ENCODE peak calls at places on chromosomes 11 and 22, in eight cellular contexts. M is upper lobe of left lung, J is transverse colon, S is sigmoid colon, P is breast epithelium, B is stomach, X is endothelial cell of umbilical vein, K is suprapubic skin. W is an unnamed sample.

GRCh38 chr22:38751422-38752346 is 4.1 kb downstream of the SUN2 start:
- DNase-seq in K (no peak), J (peak), X (no peak), S (no peak), P (peak), M (peak), B (peak), W (peak)

GRCh38 chr22:43570531-43571144 is 158.8 kb downstream of the MPPED1 start:
- DNase-seq in K (no peak), S (no peak), B (no peak), J (no peak), M (no peak), X (no peak), P (no peak), W (no peak)

GRCh38 chr11:69599502-69599901 is 41.5 kb upstream of the CCND1 start:
- DNase-seq in X (no peak), M (no peak), S (no peak), J (no peak), B (no peak), K (no peak), P (no peak), W (no peak)

GRCh38 chr22:41216984-41217383 is 11.9 kb downstream of the L3MBTL2 start:
- DNase-seq in K (no peak), S (peak), M (peak), B (no peak), X (no peak), J (no peak), P (no peak), W (no peak)

GRCh38 chr11:66323684-66324083 is 6.8 kb upstream of the CD248 start:
- DNase-seq in P (no peak), B (no peak), K (no peak), X (no peak), M (no peak), J (no peak), S (no peak), W (no peak)

GRCh38 chr11:86116386-86116726 is 47.5 kb upstream of the PICALM start:
- DNase-seq in J (no peak), X (no peak), P (no peak), B (no peak), K (no peak), S (no peak), M (no peak), W (peak)

GRCh38 chr11:3934658-3935057 is 79.2 kb downstream of the STIM1 start:
- DNase-seq in S (no peak), X (no peak), J (no peak), P (peak), K (no peak), B (no peak), M (no peak), W (no peak)

GRCh38 chr11:72753341-72754148 is 1.3 kb upstream of the ARAP1 start:
- DNase-seq in X (no peak), K (no peak), P (no peak), B (no peak), S (no peak), J (no peak), M (no peak), W (no peak)

GRCh38 chr22:23673826-23674690 is 16.8 kb upstream of the RGL4 start:
- DNase-seq in P (no peak), S (peak), M (no peak), J (no peak), B (no peak), K (no peak), X (no peak), W (no peak)

GRCh38 chr22:30572840-30573593 is 1.4 kb downstream of the GAL3ST1 start:
- DNase-seq in J (peak), P (no peak), B (no peak), X (no peak), K (no peak), M (no peak), S (no peak), W (no peak)

GRCh38 chr22:30573594-30574094 is 821 bp downstream of the GAL3ST1 start:
- DNase-seq in X (no peak), P (no peak), K (no peak), B (peak), J (peak), M (no peak), S (no peak), W (no peak)

GRCh38 chr22:30575859-30576258 is 1.4 kb upstream of the GAL3ST1 start:
- DNase-seq in X (no peak), M (no peak), J (peak), S (no peak), P (peak), K (no peak), B (peak), W (no peak)

GRCh38 chr22:30574095-30574981 is at the start of gene GAL3ST1:
- DNase-seq in S (no peak), X (no peak), P (no peak), B (peak), K (no peak), J (peak), M (peak), W (no peak)

DNA sequence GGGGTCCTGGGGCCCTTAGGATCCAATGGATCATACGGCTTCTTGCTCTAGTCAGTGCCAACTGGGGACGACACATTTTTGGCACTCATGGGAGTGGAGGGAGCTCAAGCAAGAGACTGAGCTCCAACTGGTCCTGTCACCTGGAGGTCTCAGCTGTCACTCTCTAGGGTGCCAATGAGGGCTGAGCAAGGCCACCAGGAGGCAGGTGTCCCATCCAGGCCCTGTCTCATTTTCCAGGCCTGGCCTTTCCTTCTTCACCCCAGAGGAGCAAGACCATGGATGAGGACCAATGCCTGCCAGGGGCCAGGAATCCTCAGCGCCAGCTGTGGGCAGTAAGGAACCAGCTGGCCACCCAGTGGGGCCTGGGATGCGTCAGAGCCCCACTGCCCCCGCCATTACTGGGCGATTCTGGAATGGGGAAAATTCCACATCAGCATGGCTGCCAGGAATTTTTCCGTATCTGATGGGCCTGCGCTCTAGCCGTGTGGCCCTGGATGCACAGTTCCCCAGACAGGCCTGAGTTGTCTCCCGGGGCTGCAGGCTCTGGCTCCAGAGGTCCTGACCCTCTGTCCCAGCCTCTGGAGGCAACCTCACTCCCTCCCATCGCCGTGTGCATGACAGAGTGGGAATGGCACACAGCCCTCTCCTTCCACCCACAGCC is 676 bp upstream of the GAL3ST1 start:
- DNase-seq in K (no peak), B (peak), S (no peak), P (peak), J (no peak), X (no peak), M (peak), W (no peak)
- TF ChIP-seq POLR2AphosphoS5 in K (no peak), B (peak), S (peak), P (no peak), J (no peak), X (peak), M (peak), W (peak)

GRCh38 chr22:40046126-40046525 is 51.4 kb downstream of the FAM83F start:
- DNase-seq in P (no peak), B (no peak), X (no peak), S (no peak), M (no peak), K (no peak), J (no peak), W (no peak)

GRCh38 chr22:40044102-40044869 is 49.5 kb downstream of the FAM83F start:
- DNase-seq in X (peak), M (peak), B (peak), K (peak), J (peak), P (peak), S (peak), W (peak)

GRCh38 chr22:40043793-40044101 is 49.0 kb downstream of the FAM83F start:
- DNase-seq in K (no peak), B (no peak), X (no peak), J (no peak), S (no peak), M (no peak), P (no peak), W (no peak)

GRCh38 chr22:40043086-40043485 is 48.3 kb downstream of the FAM83F start:
- DNase-seq in S (peak), P (peak), J (peak), M (peak), X (no peak), K (peak), B (no peak), W (no peak)

GRCh38 chr22:40044870-40045834 is 50.4 kb downstream of the FAM83F start:
- DNase-seq in S (peak), J (peak), K (no peak), B (peak), P (no peak), X (peak), M (peak), W (peak)
- TF ChIP-seq POLR2AphosphoS5 in S (peak), J (peak), K (no peak), B (no peak), P (peak), X (peak), M (peak), W (no peak)

GRCh38 chr22:31826443-31826842 is 72.6 kb downstream of the DEPDC5 start:
- DNase-seq in X (no peak), P (no peak), J (no peak), B (no peak), K (no peak), S (no peak), M (no peak), W (no peak)
- TF ChIP-seq POLR2AphosphoS5 in X (no peak), P (no peak), J (no peak), B (no peak), K (no peak), S (no peak), M (no peak), W (no peak)

GRCh38 chr11:17828311-17828751 is 93.8 kb downstream of the KCNC1 start:
- DNase-seq in M (peak), J (peak), B (peak), K (no peak), P (no peak), S (peak), X (no peak), W (no peak)
- TF ChIP-seq POLR2AphosphoS5 in M (peak), J (peak), B (no peak), K (no peak), P (no peak), S (peak), X (no peak), W (no peak)

GRCh38 chr11:61121917-61122316 is 19.6 kb downstream of the CD5 start:
- DNase-seq in X (no peak), M (no peak), J (no peak), P (no peak), K (no peak), B (no peak), S (no peak), W (no peak)
- TF ChIP-seq POLR2AphosphoS5 in X (no peak), M (no peak), J (no peak), P (no peak), K (no peak), B (no peak), S (no peak), W (no peak)

GRCh38 chr11:61799665-61800284 is 7.1 kb downstream of the FEN1 start:
- DNase-seq in K (no peak), P (no peak), J (no peak), X (no peak), S (no peak), M (no peak), B (no peak), W (no peak)
- TF ChIP-seq POLR2AphosphoS5 in K (no peak), P (no peak), J (no peak), X (no peak), S (no peak), M (no peak), B (no peak), W (no peak)

GRCh38 chr22:49236541-49237075 is 591.1 kb downstream of the BRD1 start:
- DNase-seq in X (no peak), J (no peak), P (no peak), K (peak), M (no peak), B (no peak), S (no peak), W (no peak)
- TF ChIP-seq POLR2AphosphoS5 in X (no peak), J (no peak), P (no peak), K (no peak), M (no peak), B (no peak), S (no peak), W (no peak)

DNA sequence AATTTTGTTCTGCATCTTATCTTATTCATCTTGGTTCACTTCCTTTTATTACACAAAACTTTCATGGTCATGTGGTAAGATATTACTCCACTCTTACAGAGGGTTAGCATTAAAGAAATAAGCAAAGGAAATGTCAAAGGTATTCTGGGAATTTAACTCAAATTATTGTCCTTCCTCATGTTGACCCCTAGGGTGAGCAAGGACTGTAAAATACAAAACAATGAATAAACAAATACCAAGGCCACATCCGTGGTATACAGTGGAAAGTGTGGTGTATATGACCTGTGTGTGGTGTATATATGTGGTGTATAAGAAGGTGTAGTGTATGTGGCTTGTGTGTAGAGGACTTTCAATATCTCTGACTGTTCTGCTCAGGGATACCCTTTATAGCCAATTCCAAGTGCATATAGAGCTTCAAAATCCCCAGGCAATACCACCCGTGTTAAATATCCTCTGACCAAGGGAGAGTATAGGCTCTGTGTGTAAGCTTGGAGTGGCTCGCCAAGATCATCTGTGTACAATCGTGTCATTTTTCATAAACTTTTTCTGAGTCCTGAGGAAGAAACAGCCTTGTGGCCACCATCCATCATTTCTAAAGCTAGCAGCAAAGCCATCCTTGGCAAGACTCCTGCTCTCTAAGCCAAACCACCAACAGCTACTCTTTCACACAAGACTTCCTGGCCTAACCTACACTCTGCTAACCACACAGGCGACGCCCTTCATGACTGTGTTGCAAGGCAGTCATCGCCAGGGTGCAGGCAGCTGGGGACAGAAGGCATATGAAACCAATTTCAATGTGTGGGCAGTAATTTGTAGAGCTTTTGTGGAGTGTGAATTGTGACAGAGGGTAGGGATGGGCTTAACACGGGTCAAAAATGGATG is 548.0 kb downstream of the ETS1 start:
- DNase-seq in K (peak), M (peak), S (no peak), P (peak), B (peak), J (peak), X (peak), W (no peak)
- TF ChIP-seq POLR2AphosphoS5 in K (no peak), M (peak), S (no peak), P (no peak), B (no peak), J (peak), X (no peak), W (no peak)